ENCODE peak calls at places on chromosomes 7 and 10, in nine cellular contexts. One of them, this sample, is unnamed.

GRCh38 chr7:37987732-37988131 is 67.3 kb downstream of the EPDR1 start:
- DNase-seq in thoracic aorta: no peak
- DNase-seq in left ventricle myocardium inferior: no peak
- DNase-seq in mammary epithelial cell: peak; percentile 58
- DNase-seq in heart left ventricle: no peak
- DNase-seq in DND-41: no peak
- DNase-seq in CD8-positive, alpha-beta T cell: no peak
- DNase-seq in hepatocyte: peak; percentile 16
- DNase-seq in astrocyte: peak; percentile 62
- DNase-seq in this sample: no peak

GRCh38 chr10:78424721-78425120 is 391.1 kb downstream of the RPS24 start:
- DNase-seq in DND-41: no peak
- DNase-seq in hepatocyte: no peak
- DNase-seq in astrocyte: no peak
- DNase-seq in left ventricle myocardium inferior: no peak
- DNase-seq in CD8-positive, alpha-beta T cell: no peak
- DNase-seq in mammary epithelial cell: no peak
- DNase-seq in thoracic aorta: no peak
- DNase-seq in heart left ventricle: no peak
- DNase-seq in this sample: no peak

GRCh38 chr7:155371884-155372781 is 74.5 kb downstream of the INSIG1 start:
- DNase-seq in astrocyte: no peak
- DNase-seq in CD8-positive, alpha-beta T cell: no peak
- DNase-seq in left ventricle myocardium inferior: no peak
- DNase-seq in heart left ventricle: no peak
- DNase-seq in mammary epithelial cell: peak; percentile 18
- DNase-seq in DND-41: no peak
- DNase-seq in hepatocyte: peak; percentile 51
- DNase-seq in thoracic aorta: no peak
- DNase-seq in this sample: no peak

GRCh38 chr7:136845899-136846465 is 22.5 kb upstream of the CHRM2 start:
- DNase-seq in heart left ventricle: no peak
- DNase-seq in astrocyte: peak; percentile 75
- DNase-seq in left ventricle myocardium inferior: no peak
- DNase-seq in mammary epithelial cell: no peak
- DNase-seq in thoracic aorta: no peak
- DNase-seq in hepatocyte: no peak
- DNase-seq in DND-41: no peak
- DNase-seq in CD8-positive, alpha-beta T cell: no peak
- DNase-seq in this sample: no peak

GRCh38 chr10:127889605-127890195 is 3.0 kb downstream of the CLRN3 start:
- DNase-seq in CD8-positive, alpha-beta T cell: no peak
- DNase-seq in left ventricle myocardium inferior: no peak
- DNase-seq in thoracic aorta: no peak
- DNase-seq in DND-41: no peak
- DNase-seq in hepatocyte: no peak
- DNase-seq in mammary epithelial cell: peak; percentile 49
- DNase-seq in astrocyte: peak; percentile 72
- DNase-seq in heart left ventricle: no peak
- DNase-seq in this sample: no peak

GRCh38 chr10:71218046-71218832 is 5.9 kb downstream of the UNC5B start:
- DNase-seq in CD8-positive, alpha-beta T cell: no peak
- DNase-seq in DND-41: no peak
- DNase-seq in mammary epithelial cell: peak; percentile 83
- DNase-seq in hepatocyte: no peak
- DNase-seq in heart left ventricle: peak; percentile 76
- DNase-seq in astrocyte: peak; percentile 79
- DNase-seq in thoracic aorta: no peak
- DNase-seq in left ventricle myocardium inferior: no peak
- DNase-seq in this sample: peak; percentile 37

GRCh38 chr10:102696736-102697135 is 17.5 kb downstream of the ARL3 start:
- DNase-seq in mammary epithelial cell: peak; percentile 55
- DNase-seq in hepatocyte: no peak
- DNase-seq in astrocyte: no peak
- DNase-seq in thoracic aorta: no peak
- DNase-seq in CD8-positive, alpha-beta T cell: no peak
- DNase-seq in DND-41: no peak
- DNase-seq in heart left ventricle: no peak
- DNase-seq in left ventricle myocardium inferior: no peak
- DNase-seq in this sample: no peak

GRCh38 chr7:149879801-149880738 is 6.3 kb downstream of the ATP6V0E2 start:
- DNase-seq in thoracic aorta: no peak
- DNase-seq in CD8-positive, alpha-beta T cell: no peak
- DNase-seq in astrocyte: no peak
- DNase-seq in heart left ventricle: no peak
- DNase-seq in left ventricle myocardium inferior: no peak
- DNase-seq in DND-41: no peak
- DNase-seq in mammary epithelial cell: no peak
- DNase-seq in hepatocyte: no peak
- DNase-seq in this sample: no peak

GRCh38 chr7:151416135-151416740 is 6.4 kb upstream of the WDR86 start:
- DNase-seq in left ventricle myocardium inferior: no peak
- DNase-seq in hepatocyte: no peak
- DNase-seq in mammary epithelial cell: no peak
- DNase-seq in CD8-positive, alpha-beta T cell: no peak
- DNase-seq in astrocyte: no peak
- DNase-seq in thoracic aorta: no peak
- DNase-seq in DND-41: no peak
- DNase-seq in heart left ventricle: no peak
- DNase-seq in this sample: no peak

GRCh38 chr10:60801538-60801937 is 23.3 kb downstream of the CDK1 start:
- DNase-seq in CD8-positive, alpha-beta T cell: no peak
- DNase-seq in heart left ventricle: no peak
- DNase-seq in hepatocyte: no peak
- DNase-seq in DND-41: no peak
- DNase-seq in mammary epithelial cell: no peak
- DNase-seq in thoracic aorta: no peak
- DNase-seq in left ventricle myocardium inferior: no peak
- DNase-seq in astrocyte: no peak
- DNase-seq in this sample: no peak

GRCh38 chr7:43618073-43618472 is 35.2 kb downstream of the STK17A start:
- DNase-seq in astrocyte: no peak
- DNase-seq in hepatocyte: no peak
- DNase-seq in mammary epithelial cell: no peak
- DNase-seq in thoracic aorta: no peak
- DNase-seq in left ventricle myocardium inferior: no peak
- DNase-seq in heart left ventricle: no peak
- DNase-seq in CD8-positive, alpha-beta T cell: no peak
- DNase-seq in DND-41: no peak
- DNase-seq in this sample: no peak

GRCh38 chr7:28102778-28103177 is 77.8 kb downstream of the JAZF1 start:
- DNase-seq in heart left ventricle: peak; percentile 75
- DNase-seq in hepatocyte: peak; percentile 29
- DNase-seq in thoracic aorta: no peak
- DNase-seq in CD8-positive, alpha-beta T cell: no peak
- DNase-seq in DND-41: no peak
- DNase-seq in left ventricle myocardium inferior: no peak
- DNase-seq in astrocyte: peak; percentile 53
- DNase-seq in mammary epithelial cell: no peak
- DNase-seq in this sample: peak; percentile 78

GRCh38 chr7:101942603-101943210 is 125.3 kb downstream of the CUX1 start:
- DNase-seq in astrocyte: no peak
- DNase-seq in CD8-positive, alpha-beta T cell: no peak
- DNase-seq in heart left ventricle: peak; percentile 24
- DNase-seq in mammary epithelial cell: peak; percentile 28
- DNase-seq in hepatocyte: no peak
- DNase-seq in thoracic aorta: no peak
- DNase-seq in DND-41: no peak
- DNase-seq in left ventricle myocardium inferior: no peak
- DNase-seq in this sample: no peak

GRCh38 chr10:43225004-43225786 is 41.7 kb downstream of the RASGEF1A start:
- DNase-seq in heart left ventricle: peak; percentile 7
- DNase-seq in DND-41: no peak
- DNase-seq in left ventricle myocardium inferior: no peak
- DNase-seq in CD8-positive, alpha-beta T cell: no peak
- DNase-seq in mammary epithelial cell: no peak
- DNase-seq in astrocyte: no peak
- DNase-seq in hepatocyte: no peak
- DNase-seq in thoracic aorta: peak; percentile 1
- DNase-seq in this sample: no peak

GRCh38 chr7:141844256-141844655 is 3.0 kb upstream of the PRSS37 start:
- DNase-seq in hepatocyte: no peak
- DNase-seq in thoracic aorta: no peak
- DNase-seq in DND-41: no peak
- DNase-seq in CD8-positive, alpha-beta T cell: no peak
- DNase-seq in left ventricle myocardium inferior: no peak
- DNase-seq in mammary epithelial cell: no peak
- DNase-seq in heart left ventricle: no peak
- DNase-seq in astrocyte: no peak
- DNase-seq in this sample: no peak

GRCh38 chr7:158084555-158084954 is 503.1 kb downstream of the PTPRN2 start:
- DNase-seq in hepatocyte: no peak
- DNase-seq in astrocyte: no peak
- DNase-seq in heart left ventricle: no peak
- DNase-seq in mammary epithelial cell: no peak
- DNase-seq in left ventricle myocardium inferior: no peak
- DNase-seq in DND-41: no peak
- DNase-seq in CD8-positive, alpha-beta T cell: no peak
- DNase-seq in thoracic aorta: no peak
- DNase-seq in this sample: no peak
- H3K9me3 ChIP-seq in hepatocyte: no peaks in the 10 kb centered on the region
- H3K9me3 ChIP-seq in astrocyte: peaks cover 20% of the 10 kb centered on the region
- H3K9me3 ChIP-seq in heart left ventricle: no peaks in the 10 kb centered on the region
- H3K9me3 ChIP-seq in mammary epithelial cell: peaks cover 39% of the 10 kb centered on the region
- H3K9me3 ChIP-seq in left ventricle myocardium inferior: no peaks in the 10 kb centered on the region
- H3K9me3 ChIP-seq in DND-41: no peaks in the 10 kb centered on the region
- H3K9me3 ChIP-seq in CD8-positive, alpha-beta T cell: no peaks in the 10 kb centered on the region
- H3K9me3 ChIP-seq in thoracic aorta: no peaks in the 10 kb centered on the region
- H3K9me3 ChIP-seq in this sample: no peaks in the 10 kb centered on the region

GRCh38 chr10:46232666-46233065 is 54.1 kb upstream of the ANTXRL start:
- DNase-seq in CD8-positive, alpha-beta T cell: no peak
- DNase-seq in DND-41: no peak
- DNase-seq in hepatocyte: no peak
- DNase-seq in mammary epithelial cell: no peak
- DNase-seq in heart left ventricle: no peak
- DNase-seq in astrocyte: no peak
- DNase-seq in thoracic aorta: no peak
- DNase-seq in left ventricle myocardium inferior: no peak
- DNase-seq in this sample: no peak

GRCh38 chr10:46233101-46233500 is 53.7 kb upstream of the ANTXRL start:
- DNase-seq in thoracic aorta: no peak
- DNase-seq in DND-41: no peak
- DNase-seq in mammary epithelial cell: no peak
- DNase-seq in astrocyte: no peak
- DNase-seq in left ventricle myocardium inferior: no peak
- DNase-seq in hepatocyte: no peak
- DNase-seq in heart left ventricle: no peak
- DNase-seq in CD8-positive, alpha-beta T cell: no peak
- DNase-seq in this sample: no peak

GRCh38 chr10:46234026-46234425 is 52.8 kb upstream of the ANTXRL start:
- DNase-seq in astrocyte: no peak
- DNase-seq in DND-41: no peak
- DNase-seq in mammary epithelial cell: no peak
- DNase-seq in heart left ventricle: no peak
- DNase-seq in thoracic aorta: no peak
- DNase-seq in CD8-positive, alpha-beta T cell: no peak
- DNase-seq in left ventricle myocardium inferior: no peak
- DNase-seq in hepatocyte: no peak
- DNase-seq in this sample: no peak

GRCh38 chr10:46235705-46236536 is 50.9 kb upstream of the ANTXRL start:
- DNase-seq in astrocyte: no peak
- DNase-seq in heart left ventricle: no peak
- DNase-seq in left ventricle myocardium inferior: no peak
- DNase-seq in hepatocyte: no peak
- DNase-seq in CD8-positive, alpha-beta T cell: no peak
- DNase-seq in mammary epithelial cell: no peak
- DNase-seq in DND-41: no peak
- DNase-seq in thoracic aorta: no peak
- DNase-seq in this sample: no peak

GRCh38 chr10:46234431-46235060 is 52.3 kb upstream of the ANTXRL start:
- DNase-seq in hepatocyte: no peak
- DNase-seq in thoracic aorta: no peak
- DNase-seq in mammary epithelial cell: no peak
- DNase-seq in CD8-positive, alpha-beta T cell: no peak
- DNase-seq in left ventricle myocardium inferior: no peak
- DNase-seq in astrocyte: no peak
- DNase-seq in DND-41: no peak
- DNase-seq in heart left ventricle: no peak
- DNase-seq in this sample: no peak
- H3K27me3 ChIP-seq in hepatocyte: no peaks in the 10 kb centered on the region
- H3K27me3 ChIP-seq in thoracic aorta: no peaks in the 10 kb centered on the region
- H3K27me3 ChIP-seq in mammary epithelial cell: no peaks in the 10 kb centered on the region
- H3K27me3 ChIP-seq in CD8-positive, alpha-beta T cell: no peaks in the 10 kb centered on the region
- H3K27me3 ChIP-seq in left ventricle myocardium inferior: peaks cover 24% of the 10 kb centered on the region
- H3K27me3 ChIP-seq in astrocyte: no peaks in the 10 kb centered on the region
- H3K27me3 ChIP-seq in DND-41: no peaks in the 10 kb centered on the region
- H3K27me3 ChIP-seq in heart left ventricle: no peaks in the 10 kb centered on the region
- H3K27me3 ChIP-seq in this sample: no peaks in the 10 kb centered on the region

DNA sequence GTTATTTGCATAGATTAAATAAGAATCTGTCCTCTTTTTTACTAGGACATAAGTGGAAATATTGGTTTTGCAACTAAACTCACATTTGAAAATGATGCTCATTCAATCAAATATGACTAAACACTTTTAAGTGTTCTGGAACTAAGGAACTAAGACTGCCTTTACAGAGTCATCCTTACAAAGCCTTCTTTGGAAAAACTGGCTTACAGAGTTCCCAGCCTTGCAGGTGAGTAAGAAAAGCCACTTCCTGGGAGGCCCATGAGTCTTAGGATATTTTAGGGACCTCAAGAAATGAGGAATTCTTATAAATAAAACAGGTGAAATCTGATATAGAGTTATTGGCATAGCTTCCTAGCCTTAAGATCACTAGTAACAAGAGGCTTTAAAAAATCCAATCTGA is 135.5 kb downstream of the ALOX5 start:
- DNase-seq in mammary epithelial cell: peak; percentile 60
- DNase-seq in CD8-positive, alpha-beta T cell: no peak
- DNase-seq in DND-41: no peak
- DNase-seq in thoracic aorta: no peak
- DNase-seq in heart left ventricle: no peak
- DNase-seq in left ventricle myocardium inferior: no peak
- DNase-seq in astrocyte: no peak
- DNase-seq in hepatocyte: no peak
- DNase-seq in this sample: no peak
- H3K4me3 ChIP-seq in mammary epithelial cell: no peak overlapping the region
- H3K4me3 ChIP-seq in CD8-positive, alpha-beta T cell: no peak overlapping the region
- H3K4me3 ChIP-seq in DND-41: no peak overlapping the region
- H3K4me3 ChIP-seq in thoracic aorta: no peak overlapping the region
- H3K4me3 ChIP-seq in heart left ventricle: no peak overlapping the region
- H3K4me3 ChIP-seq in left ventricle myocardium inferior: no peak overlapping the region
- H3K4me3 ChIP-seq in astrocyte: no peak overlapping the region
- H3K4me3 ChIP-seq in hepatocyte: no peak overlapping the region
- H3K4me3 ChIP-seq in this sample: no peak overlapping the region

DNA sequence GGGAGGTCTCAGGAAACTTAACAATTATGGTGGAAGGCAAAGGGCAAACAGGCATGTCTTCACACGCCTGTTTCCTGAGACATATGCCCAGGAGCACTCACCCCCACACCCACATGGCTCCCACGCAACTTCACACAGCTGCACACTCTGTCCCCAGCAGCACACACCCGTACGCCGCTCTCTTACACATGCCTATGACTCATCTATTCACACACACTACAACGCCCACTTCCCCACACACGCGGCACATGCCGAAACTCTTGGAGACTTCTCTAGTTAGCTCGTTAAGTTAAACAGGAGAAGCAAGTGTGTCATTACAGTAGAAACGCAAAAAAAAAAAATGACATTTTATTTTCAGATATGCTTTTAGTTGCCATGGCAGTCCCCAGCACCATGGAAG is 6.7 kb downstream of the CALN1 start:
- DNase-seq in left ventricle myocardium inferior: no peak
- DNase-seq in CD8-positive, alpha-beta T cell: no peak
- DNase-seq in hepatocyte: peak; percentile 16
- DNase-seq in heart left ventricle: no peak
- DNase-seq in mammary epithelial cell: peak; percentile 6
- DNase-seq in DND-41: no peak
- DNase-seq in astrocyte: no peak
- DNase-seq in thoracic aorta: no peak
- DNase-seq in this sample: peak; percentile 5
- H3K9me3 ChIP-seq in left ventricle myocardium inferior: no peaks in the 10 kb centered on the region
- H3K9me3 ChIP-seq in CD8-positive, alpha-beta T cell: no peaks in the 10 kb centered on the region
- H3K9me3 ChIP-seq in hepatocyte: no peaks in the 10 kb centered on the region
- H3K9me3 ChIP-seq in heart left ventricle: no peaks in the 10 kb centered on the region
- H3K9me3 ChIP-seq in mammary epithelial cell: peaks cover 27% of the 10 kb centered on the region
- H3K9me3 ChIP-seq in DND-41: no peaks in the 10 kb centered on the region
- H3K9me3 ChIP-seq in astrocyte: no peaks in the 10 kb centered on the region
- H3K9me3 ChIP-seq in thoracic aorta: no peaks in the 10 kb centered on the region
- H3K9me3 ChIP-seq in this sample: no peaks in the 10 kb centered on the region

This sample was measured in MG63.